ENCODE peak calls at places on chromosomes 13 and 19, in nine cellular contexts. L is activated gamma-delta T cell treated with Interleukin-2 at 50 U/mL for 16 hours; Y is AG08395; W is CD8-positive, alpha-beta memory T cell; O is stromal cell of bone marrow; N is foreskin fibroblast; J is lower lobe of right lung; C is central memory CD8-positive, alpha-beta T cell; G is activated CD4-positive, alpha-beta T cell treated with anti-CD3 and anti-CD28 coated beads for 36 hours. D is an unnamed sample.

GRCh38 chr19:47098608-47099007 is 15.0 kb downstream of the ZC3H4 start:
- DNase-seq in L (no peak), Y (no peak), W (no peak), O (no peak), N (no peak), J (no peak), C (no peak), G (no peak), D (no peak)

GRCh38 chr19:12737666-12738351 is 512 bp downstream of the GET3 start:
- DNase-seq in L (no peak), Y (no peak), W (no peak), O (no peak), N (no peak), J (no peak), C (no peak), G (no peak), D (no peak)

GRCh38 chr19:19356901-19357566 is 36.4 kb downstream of the MAU2 start:
- DNase-seq in L (no peak), Y (no peak), W (no peak), O (no peak), N (no peak), J (no peak), C (no peak), G (no peak), D (no peak)

GRCh38 chr13:40776232-40776631 is 5.2 kb upstream of the MRPS31 start:
- DNase-seq in L (no peak), Y (no peak), W (no peak), O (no peak), N (no peak), J (no peak), C (no peak), G (peak; percentile 55), D (no peak)

GRCh38 chr13:100550433-100550832 is 38.2 kb downstream of the GGACT start:
- DNase-seq in L (no peak), Y (peak; percentile 91), W (no peak), O (peak; percentile 43), N (peak; percentile 78), J (no peak), C (no peak), G (no peak), D (peak; percentile 87)

GRCh38 chr19:52992109-52993004 is 21.4 kb upstream of the ERVV-1 start:
- DNase-seq in L (no peak), Y (no peak), W (no peak), O (no peak), N (no peak), J (no peak), C (no peak), G (no peak), D (peak; percentile 23)

GRCh38 chr13:40377783-40378182 is 288.7 kb downstream of the FOXO1 start:
- DNase-seq in L (no peak), Y (peak; percentile 60), W (no peak), O (peak; percentile 40), N (peak; percentile 48), J (no peak), C (no peak), G (peak; percentile 72), D (peak; percentile 27)

GRCh38 chr13:52892925-52893324 is 44.5 kb upstream of the PCDH8 start:
- DNase-seq in L (no peak), Y (no peak), W (no peak), O (no peak), N (no peak), J (no peak), C (no peak), G (no peak), D (no peak)

GRCh38 chr13:20945952-20946383 is 43.4 kb upstream of the XPO4 start:
- DNase-seq in L (no peak), Y (no peak), W (no peak), O (no peak), N (no peak), J (peak; percentile 51), C (no peak), G (peak; percentile 14), D (peak; percentile 18)

GRCh38 chr13:28584873-28585317 is 74.0 kb upstream of the POMP start:
- DNase-seq in L (no peak), Y (peak; percentile 73), W (no peak), O (peak; percentile 11), N (peak; percentile 40), J (no peak), C (no peak), G (no peak), D (peak; percentile 80)

GRCh38 chr13:83845121-83845520 is 37.2 kb downstream of the SLITRK1 start:
- DNase-seq in L (no peak), Y (no peak), W (no peak), O (no peak), N (no peak), J (no peak), C (no peak), G (no peak), D (no peak)

GRCh38 chr13:110179858-110180156 is 127.2 kb downstream of the COL4A1 start:
- DNase-seq in L (no peak), Y (no peak), W (no peak), O (no peak), N (no peak), J (no peak), C (no peak), G (no peak), D (no peak)

GRCh38 chr13:20400774-20401173 is 124.9 kb downstream of the CRYL1 start:
- DNase-seq in L (no peak), Y (peak; percentile 79), W (no peak), O (no peak), N (peak; percentile 86), J (no peak), C (no peak), G (no peak), D (peak; percentile 61)

GRCh38 chr19:30648321-30648720 is 276.1 kb downstream of the ZNF536 start:
- DNase-seq in L (no peak), Y (peak; percentile 69), W (no peak), O (no peak), N (peak; percentile 16), J (no peak), C (no peak), G (no peak), D (no peak)

GRCh38 chr19:46076951-46077814 is 36.4 kb upstream of the IGFL4 start:
- DNase-seq in L (no peak), Y (peak; percentile 87), W (no peak), O (peak; percentile 62), N (peak; percentile 67), J (no peak), C (no peak), G (peak; percentile 67), D (peak; percentile 80)

GRCh38 chr13:106103779-106104178 is 431.7 kb downstream of the EFNB2 start:
- DNase-seq in L (no peak), Y (no peak), W (no peak), O (no peak), N (peak; percentile 59), J (no peak), C (no peak), G (no peak), D (peak; percentile 87)

GRCh38 chr13:47087841-47088240 is 191.0 kb upstream of the HTR2A start:
- DNase-seq in L (no peak), Y (peak; percentile 74), W (no peak), O (peak; percentile 41), N (peak; percentile 72), J (no peak), C (no peak), G (no peak), D (no peak)

GRCh38 chr19:19192910-19193423 is 909 bp downstream of the RFXANK start:
- DNase-seq in L (no peak), Y (no peak), W (no peak), O (no peak), N (no peak), J (no peak), C (no peak), G (no peak), D (peak; percentile 9)

GRCh38 chr13:43805681-43806128 is 18.9 kb upstream of the ENOX1 start:
- DNase-seq in L (no peak), Y (no peak), W (no peak), O (no peak), N (no peak), J (no peak), C (no peak), G (no peak), D (no peak)

D was measured in fibroblast of villous mesenchyme.